ENCODE peak calls at places on chromosomes 3 and 15, in seven cellular contexts. One of them, this sample, is unnamed.

GRCh38 chr3:38834110-38834509 is 18.1 kb upstream of the SCN10A start:
- DNase-seq in GM06990: no peak
- DNase-seq in NCI-H146: no peak
- DNase-seq in NCI-H460: no peak
- DNase-seq in anterior cingulate cortex: no peak
- DNase-seq in A172: peak
- DNase-seq in heart left ventricle: peak
- DNase-seq in this sample: no peak

GRCh38 chr15:58770519-58770856 is 614 bp upstream of the MINDY2 start:
- DNase-seq in GM06990: no peak
- DNase-seq in NCI-H146: no peak
- DNase-seq in NCI-H460: no peak
- DNase-seq in anterior cingulate cortex: no peak
- DNase-seq in A172: peak
- DNase-seq in heart left ventricle: no peak
- DNase-seq in this sample: peak

GRCh38 chr3:179956416-179956830 is 80.3 kb downstream of the PEX5L start:
- DNase-seq in GM06990: peak
- DNase-seq in NCI-H146: no peak
- DNase-seq in NCI-H460: no peak
- DNase-seq in anterior cingulate cortex: no peak
- DNase-seq in A172: no peak
- DNase-seq in heart left ventricle: no peak
- DNase-seq in this sample: peak

GRCh38 chr3:152961323-152961722 is 126.4 kb downstream of the P2RY1 start:
- DNase-seq in GM06990: no peak
- DNase-seq in NCI-H146: no peak
- DNase-seq in NCI-H460: peak
- DNase-seq in anterior cingulate cortex: no peak
- DNase-seq in A172: no peak
- DNase-seq in heart left ventricle: no peak
- DNase-seq in this sample: peak

GRCh38 chr3:60920519-60920918 is 330.7 kb downstream of the FHIT start:
- DNase-seq in GM06990: no peak
- DNase-seq in NCI-H146: no peak
- DNase-seq in NCI-H460: no peak
- DNase-seq in anterior cingulate cortex: no peak
- DNase-seq in A172: no peak
- DNase-seq in heart left ventricle: no peak
- DNase-seq in this sample: no peak

GRCh38 chr3:162776137-162776536 is 1279.5 kb downstream of the OTOL1 start:
- DNase-seq in GM06990: no peak
- DNase-seq in NCI-H146: no peak
- DNase-seq in NCI-H460: no peak
- DNase-seq in anterior cingulate cortex: no peak
- DNase-seq in A172: no peak
- DNase-seq in heart left ventricle: no peak
- DNase-seq in this sample: no peak

GRCh38 chr15:74870496-74871213 is 2.5 kb downstream of the SCAMP2 start:
- DNase-seq in GM06990: no peak
- DNase-seq in NCI-H146: no peak
- DNase-seq in NCI-H460: no peak
- DNase-seq in anterior cingulate cortex: no peak
- DNase-seq in A172: no peak
- DNase-seq in heart left ventricle: no peak
- DNase-seq in this sample: no peak

GRCh38 chr3:107986505-107986904 is 104.3 kb downstream of the CD47 start:
- DNase-seq in GM06990: no peak
- DNase-seq in NCI-H146: no peak
- DNase-seq in NCI-H460: no peak
- DNase-seq in anterior cingulate cortex: no peak
- DNase-seq in A172: peak
- DNase-seq in heart left ventricle: no peak
- DNase-seq in this sample: no peak

GRCh38 chr15:39183177-39183881 is 397.6 kb upstream of the THBS1 start:
- DNase-seq in GM06990: no peak
- DNase-seq in NCI-H146: no peak
- DNase-seq in NCI-H460: no peak
- DNase-seq in anterior cingulate cortex: no peak
- DNase-seq in A172: no peak
- DNase-seq in heart left ventricle: no peak
- DNase-seq in this sample: no peak

GRCh38 chr3:71926242-71926560 is 141.3 kb upstream of the PROK2 start:
- DNase-seq in GM06990: no peak
- DNase-seq in NCI-H146: peak
- DNase-seq in NCI-H460: no peak
- DNase-seq in anterior cingulate cortex: no peak
- DNase-seq in A172: peak
- DNase-seq in heart left ventricle: no peak
- DNase-seq in this sample: peak

GRCh38 chr3:133492159-133492860 is 81.2 kb upstream of the CDV3 start:
- DNase-seq in GM06990: no peak
- DNase-seq in NCI-H146: no peak
- DNase-seq in NCI-H460: no peak
- DNase-seq in anterior cingulate cortex: no peak
- DNase-seq in A172: no peak
- DNase-seq in heart left ventricle: no peak
- DNase-seq in this sample: no peak

GRCh38 chr3:17233398-17233800 is 348.6 kb downstream of the PLCL2 start:
- DNase-seq in GM06990: peak
- DNase-seq in NCI-H146: peak
- DNase-seq in NCI-H460: peak
- DNase-seq in anterior cingulate cortex: no peak
- DNase-seq in A172: peak
- DNase-seq in heart left ventricle: no peak
- DNase-seq in this sample: peak

GRCh38 chr15:95687056-95687455 is 643.4 kb upstream of the NR2F2 start:
- DNase-seq in GM06990: no peak
- DNase-seq in NCI-H146: no peak
- DNase-seq in NCI-H460: no peak
- DNase-seq in anterior cingulate cortex: no peak
- DNase-seq in A172: no peak
- DNase-seq in heart left ventricle: no peak
- DNase-seq in this sample: no peak

GRCh38 chr15:58545307-58546065 is 113.7 kb downstream of the LIPC start:
- DNase-seq in GM06990: no peak
- DNase-seq in NCI-H146: no peak
- DNase-seq in NCI-H460: no peak
- DNase-seq in anterior cingulate cortex: no peak
- DNase-seq in A172: peak
- DNase-seq in heart left ventricle: no peak
- DNase-seq in this sample: no peak

GRCh38 chr15:42106278-42106677 is 11.9 kb upstream of the PLA2G4D start:
- DNase-seq in GM06990: no peak
- DNase-seq in NCI-H146: no peak
- DNase-seq in NCI-H460: no peak
- DNase-seq in anterior cingulate cortex: no peak
- DNase-seq in A172: no peak
- DNase-seq in heart left ventricle: no peak
- DNase-seq in this sample: no peak

GRCh38 chr3:19576343-19576742 is 357.7 kb downstream of the EFHB start:
- DNase-seq in GM06990: no peak
- DNase-seq in NCI-H146: no peak
- DNase-seq in NCI-H460: no peak
- DNase-seq in anterior cingulate cortex: no peak
- DNase-seq in A172: no peak
- DNase-seq in heart left ventricle: no peak
- DNase-seq in this sample: no peak

GRCh38 chr15:23866832-23867231 is 179.7 kb upstream of the NDN start:
- DNase-seq in GM06990: no peak
- DNase-seq in NCI-H146: no peak
- DNase-seq in NCI-H460: no peak
- DNase-seq in anterior cingulate cortex: no peak
- DNase-seq in A172: no peak
- DNase-seq in heart left ventricle: no peak
- DNase-seq in this sample: no peak

GRCh38 chr15:70509282-70510272 is 253.8 kb downstream of the UACA start:
- DNase-seq in GM06990: no peak
- DNase-seq in NCI-H146: no peak
- DNase-seq in NCI-H460: no peak
- DNase-seq in anterior cingulate cortex: no peak
- DNase-seq in A172: no peak
- DNase-seq in heart left ventricle: no peak
- DNase-seq in this sample: no peak

GRCh38 chr3:148459931-148460513 is 237.7 kb upstream of the AGTR1 start:
- DNase-seq in GM06990: no peak
- DNase-seq in NCI-H146: no peak
- DNase-seq in NCI-H460: no peak
- DNase-seq in anterior cingulate cortex: no peak
- DNase-seq in A172: no peak
- DNase-seq in heart left ventricle: no peak
- DNase-seq in this sample: no peak

GRCh38 chr15:55475842-55476241 is 32.2 kb downstream of the DNAAF4 start:
- DNase-seq in GM06990: peak
- DNase-seq in NCI-H146: no peak
- DNase-seq in NCI-H460: no peak
- DNase-seq in anterior cingulate cortex: no peak
- DNase-seq in A172: no peak
- DNase-seq in heart left ventricle: no peak
- DNase-seq in this sample: no peak

This sample was measured in GM13976.